ENCODE peak calls at places on chromosomes 11 and 22, in five cellular contexts. T is IMR-90, A is cardiac muscle cell, J is left ventricle myocardium inferior, Z is HepG2. H is an unnamed sample.

GRCh38 chr11:66126064-66126463 is 56.0 kb downstream of the PACS1 start:
- DNase-seq in T (no peak), A (no peak), J (no peak), Z (no peak), H (no peak)

GRCh38 chr22:20999350-21000214 is 2.3 kb downstream of the THAP7 start:
- DNase-seq in T (no peak), A (no peak), J (no peak), Z (no peak), H (no peak)

GRCh38 chr11:74546752-74547151 is 45.6 kb upstream of the POLD3 start:
- DNase-seq in T (no peak), A (no peak), J (no peak), Z (peak; percentile 8), H (peak; percentile 81)

GRCh38 chr11:79708319-79708928 is 267.6 kb upstream of the TENM4 start:
- DNase-seq in T (peak; percentile 50), A (peak; percentile 41), J (no peak), Z (peak; percentile 53), H (peak; percentile 14)

GRCh38 chr11:67286621-67287333 is 2.3 kb upstream of the ANKRD13D start:
- DNase-seq in T (no peak), A (no peak), J (peak; percentile 29), Z (no peak), H (peak; percentile 68)

GRCh38 chr22:30887861-30888260 is 80.7 kb downstream of the MORC2 start:
- DNase-seq in T (no peak), A (no peak), J (peak; percentile 7), Z (no peak), H (no peak)

GRCh38 chr11:33329705-33330329 is 72.6 kb downstream of the HIPK3 start:
- DNase-seq in T (peak; percentile 72), A (peak; percentile 82), J (no peak), Z (peak; percentile 50), H (no peak)

GRCh38 chr11:66017354-66017753 is 5.5 kb downstream of the CST6 start:
- DNase-seq in T (no peak), A (no peak), J (no peak), Z (no peak), H (no peak)

GRCh38 chr22:38298312-38299000 is 18.8 kb downstream of the CSNK1E start:
- DNase-seq in T (peak; percentile 88), A (peak; percentile 97), J (no peak), Z (no peak), H (no peak)

GRCh38 chr11:71518506-71519471 is 8.3 kb upstream of the KRTAP5-7 start:
- DNase-seq in T (no peak), A (no peak), J (no peak), Z (no peak), H (no peak)

GRCh38 chr11:78961938-78962701 is 387.5 kb upstream of the NARS2 start:
- DNase-seq in T (peak; percentile 48), A (peak; percentile 67), J (no peak), Z (no peak), H (no peak)

GRCh38 chr11:79290766-79291165 is 150.1 kb downstream of the TENM4 start:
- DNase-seq in T (no peak), A (no peak), J (no peak), Z (no peak), H (no peak)

GRCh38 chr11:35464308-35464707 is 45.0 kb upstream of the SLC1A2 start:
- DNase-seq in T (no peak), A (no peak), J (no peak), Z (no peak), H (no peak)

GRCh38 chr11:12854297-12854661 is 154.8 kb upstream of the RASSF10 start:
- DNase-seq in T (no peak), A (no peak), J (no peak), Z (no peak), H (no peak)

GRCh38 chr11:124801014-124801413 is 808 bp upstream of the MSANTD2 start:
- DNase-seq in T (peak; percentile 39), A (peak; percentile 62), J (no peak), Z (no peak), H (no peak)

GRCh38 chr11:119594639-119595249 is 134.3 kb downstream of the NECTIN1 start:
- DNase-seq in T (peak; percentile 87), A (peak; percentile 76), J (no peak), Z (peak; percentile 23), H (no peak)

DNA sequence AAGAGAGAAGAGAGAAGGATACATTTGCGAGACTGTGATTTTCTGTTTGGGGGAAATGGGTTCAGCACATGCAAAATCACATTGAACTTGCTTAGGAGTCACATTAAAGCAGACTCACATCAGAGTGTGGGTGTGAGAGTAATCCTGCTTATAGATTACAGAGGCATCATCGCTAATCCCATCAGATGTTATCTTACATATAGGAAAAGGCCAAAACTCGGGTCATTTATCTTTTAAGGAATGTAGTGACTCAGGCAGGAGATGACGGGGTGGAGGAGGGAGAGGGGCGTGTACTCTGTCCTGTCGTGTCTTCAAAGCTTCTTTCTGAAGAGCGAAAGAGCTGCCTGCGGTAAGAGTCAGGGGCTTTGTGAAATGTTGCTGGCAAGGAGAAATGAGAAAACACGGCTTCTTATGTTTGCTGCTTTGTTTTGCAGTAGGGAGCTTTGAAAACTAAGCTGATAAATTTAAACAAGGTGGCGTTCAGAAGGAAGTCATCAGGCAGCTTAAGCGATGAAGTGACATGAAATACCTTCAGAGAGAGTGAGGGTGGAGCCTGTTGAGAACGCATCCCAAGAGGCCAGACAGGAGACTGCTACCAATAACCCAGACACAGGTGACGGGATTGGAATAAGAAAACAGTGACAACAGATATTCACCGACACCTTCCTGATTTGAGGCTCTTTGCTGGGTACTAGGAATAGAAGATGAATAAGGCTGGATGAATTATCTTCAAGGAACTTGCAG is 2.2 kb upstream of the C11orf16 start:
- DNase-seq in T (peak; percentile 90), A (peak; percentile 74), J (no peak), Z (peak; percentile 18), H (no peak)
- H3K4me3 ChIP-seq in T (peak overlapping the region; percentile 11), A (no peak overlapping the region), J (no peak overlapping the region), Z (no peak overlapping the region), H (no peak overlapping the region)

GRCh38 chr11:62143727-62144126 is 19.9 kb downstream of the INCENP start:
- DNase-seq in T (no peak), A (no peak), J (no peak), Z (no peak), H (no peak)
- TF ChIP-seq CTCF in T (peak; percentile 3), A (no peak), J (no peak), Z (no peak), H (no peak)

DNA sequence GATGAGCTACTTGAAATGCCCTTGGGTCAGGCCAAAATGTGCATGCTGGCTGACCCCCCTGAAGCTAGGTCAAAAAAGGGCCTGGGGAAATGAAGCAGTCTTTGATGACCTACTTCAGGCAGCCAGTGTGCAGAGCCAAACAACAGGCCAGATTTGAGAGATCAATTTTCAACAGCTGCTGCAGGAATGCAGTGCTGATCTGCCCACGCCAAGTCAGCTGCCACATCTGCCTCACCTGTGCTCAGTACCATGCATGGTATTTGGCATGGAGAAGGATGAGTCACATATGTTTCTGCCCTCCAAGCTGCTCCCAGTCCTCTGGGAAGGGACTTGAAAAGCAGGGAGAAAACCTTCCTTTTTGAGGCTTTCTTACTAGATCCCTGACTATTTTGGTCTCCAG is 35.8 kb downstream of the MTNR1B start:
- DNase-seq in T (peak; percentile 63), A (peak; percentile 2), J (no peak), Z (no peak), H (no peak)
- H3K4me1 ChIP-seq in T (peaks cover 10% of the 10 kb centered on the region), A (no peaks in the 10 kb centered on the region), J (no peaks in the 10 kb centered on the region), Z (no peaks in the 10 kb centered on the region), H (no peaks in the 10 kb centered on the region)

GRCh38 chr11:111299111-111300026 is 1.0 kb downstream of the POU2AF3 start:
- DNase-seq in T (peak; percentile 23), A (peak; percentile 48), J (peak; percentile 59), Z (peak; percentile 46), H (peak; percentile 84)
- H3K4me3 ChIP-seq in T (peak overlapping the region; percentile 49), A (peak overlapping the region; percentile 54), J (peak overlapping the region; percentile 76), Z (peak overlapping the region; percentile 72), H (peak overlapping the region; percentile 59)

GRCh38 chr11:72704028-72704782 is 30.0 kb upstream of the PDE2A start:
- DNase-seq in T (no peak), A (no peak), J (no peak), Z (no peak), H (no peak)
- TF ChIP-seq CTCF in T (peak; percentile 20), A (peak; percentile 26), J (no peak), Z (no peak), H (no peak)

GRCh38 chr11:16110862-16111261 is 245.5 kb downstream of the SOX6 start:
- DNase-seq in T (peak; percentile 17), A (no peak), J (no peak), Z (no peak), H (no peak)
- H3K4me1 ChIP-seq in T (peaks cover 5% of the 10 kb centered on the region), A (peaks cover 6% of the 10 kb centered on the region), J (peaks cover 27% of the 10 kb centered on the region), Z (peaks cover 46% of the 10 kb centered on the region), H (no peaks in the 10 kb centered on the region)

GRCh38 chr11:17475666-17476316 is 854 bp downstream of the ABCC8 start:
- DNase-seq in T (no peak), A (no peak), J (no peak), Z (no peak), H (no peak)
- H3K4me3 ChIP-seq in T (no peak overlapping the region), A (peak overlapping the region; percentile 48), J (peak overlapping the region; percentile 66), Z (peak overlapping the region; percentile 31), H (no peak overlapping the region)